ENCODE peak calls at places on chromosome 5, in five cellular contexts. G is Calu3, S is astrocyte of the spinal cord, Q is WERI-Rb-1, P is breast epithelium. O is an unnamed sample.

GRCh38 chr5:96324708-96325107 is 108.3 kb downstream of the PCSK1 start:
- DNase-seq in G (peak), S (peak), Q (no peak), P (no peak), O (no peak)

GRCh38 chr5:88882321-88883038 is 504 bp downstream of the MEF2C start:
- DNase-seq in G (no peak), S (peak), Q (no peak), P (no peak), O (no peak)

GRCh38 chr5:53430618-53431252 is 49.7 kb upstream of the FST start:
- DNase-seq in G (peak), S (peak), Q (no peak), P (no peak), O (no peak)

GRCh38 chr5:16489322-16489791 is 23.8 kb upstream of the ZNF622 start:
- DNase-seq in G (peak), S (peak), Q (no peak), P (no peak), O (no peak)

GRCh38 chr5:121630402-121630801 is 221.3 kb upstream of the FTMT start:
- DNase-seq in G (no peak), S (peak), Q (no peak), P (no peak), O (no peak)

GRCh38 chr5:76684756-76685594 is 31.0 kb upstream of the F2R start:
- DNase-seq in G (no peak), S (no peak), Q (no peak), P (no peak), O (no peak)

GRCh38 chr5:53418844-53419243 is 61.6 kb upstream of the FST start:
- DNase-seq in G (no peak), S (peak), Q (no peak), P (no peak), O (no peak)

GRCh38 chr5:157816682-157817268 is 42.2 kb downstream of the CLINT1 start:
- DNase-seq in G (no peak), S (peak), Q (no peak), P (no peak), O (peak)

GRCh38 chr5:2866622-2867372 is 115.3 kb upstream of the IRX2 start:
- DNase-seq in G (no peak), S (no peak), Q (no peak), P (no peak), O (no peak)

GRCh38 chr5:101897914-101898313 is 398.2 kb downstream of the SLCO4C1 start:
- DNase-seq in G (no peak), S (no peak), Q (peak), P (no peak), O (no peak)

GRCh38 chr5:149130932-149131273 is 10.4 kb upstream of the ABLIM3 start:
- DNase-seq in G (no peak), S (no peak), Q (no peak), P (no peak), O (peak)

GRCh38 chr5:149128023-149128875 is 13.0 kb upstream of the ABLIM3 start:
- DNase-seq in G (peak), S (no peak), Q (peak), P (no peak), O (peak)

GRCh38 chr5:149129181-149129580 is 12.1 kb upstream of the ABLIM3 start:
- DNase-seq in G (no peak), S (no peak), Q (no peak), P (no peak), O (no peak)

GRCh38 chr5:149132474-149132873 is 8.8 kb upstream of the ABLIM3 start:
- DNase-seq in G (no peak), S (no peak), Q (no peak), P (no peak), O (no peak)

DNA sequence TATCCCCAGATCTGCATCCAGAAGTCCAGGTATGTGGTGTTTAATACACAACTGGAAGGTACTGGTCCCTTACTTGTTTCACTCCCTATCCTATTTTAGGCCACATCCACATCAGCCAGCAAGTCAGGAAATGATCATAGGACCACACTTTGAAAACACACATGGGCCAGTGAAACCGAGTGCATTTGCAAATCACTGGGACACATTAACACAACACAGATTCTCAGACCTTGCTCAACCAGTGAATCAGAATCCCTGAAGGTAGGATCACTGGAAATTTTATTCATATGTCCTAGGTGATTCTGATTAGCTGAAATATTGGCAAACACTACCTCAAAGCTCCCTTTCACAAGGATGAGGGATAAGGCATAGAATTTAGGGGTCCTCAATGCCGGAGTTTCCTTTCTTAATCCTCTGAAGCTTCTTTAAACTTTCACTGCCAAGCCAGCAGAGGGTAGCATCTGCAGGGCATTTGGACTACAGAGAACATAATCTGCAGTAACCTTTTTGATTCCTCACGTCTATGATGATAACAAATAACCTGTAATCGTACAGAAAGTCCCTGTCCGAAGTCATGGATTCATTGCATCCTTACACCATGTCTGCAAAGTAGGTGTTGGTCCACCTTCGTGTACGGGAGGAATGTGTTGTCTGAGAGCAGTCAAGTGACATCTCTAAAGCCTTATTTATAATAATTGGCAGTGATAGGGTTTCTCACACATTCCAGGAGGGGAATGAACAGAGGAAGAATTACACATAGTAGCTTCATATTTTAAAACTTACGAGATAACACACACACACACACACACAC is 11.0 kb upstream of the ABLIM3 start:
- DNase-seq in G (peak), S (no peak), Q (no peak), P (no peak), O (peak)
- TF ChIP-seq CTCF in G (peak), S (peak), Q (no peak), P (peak), O (no peak)

DNA sequence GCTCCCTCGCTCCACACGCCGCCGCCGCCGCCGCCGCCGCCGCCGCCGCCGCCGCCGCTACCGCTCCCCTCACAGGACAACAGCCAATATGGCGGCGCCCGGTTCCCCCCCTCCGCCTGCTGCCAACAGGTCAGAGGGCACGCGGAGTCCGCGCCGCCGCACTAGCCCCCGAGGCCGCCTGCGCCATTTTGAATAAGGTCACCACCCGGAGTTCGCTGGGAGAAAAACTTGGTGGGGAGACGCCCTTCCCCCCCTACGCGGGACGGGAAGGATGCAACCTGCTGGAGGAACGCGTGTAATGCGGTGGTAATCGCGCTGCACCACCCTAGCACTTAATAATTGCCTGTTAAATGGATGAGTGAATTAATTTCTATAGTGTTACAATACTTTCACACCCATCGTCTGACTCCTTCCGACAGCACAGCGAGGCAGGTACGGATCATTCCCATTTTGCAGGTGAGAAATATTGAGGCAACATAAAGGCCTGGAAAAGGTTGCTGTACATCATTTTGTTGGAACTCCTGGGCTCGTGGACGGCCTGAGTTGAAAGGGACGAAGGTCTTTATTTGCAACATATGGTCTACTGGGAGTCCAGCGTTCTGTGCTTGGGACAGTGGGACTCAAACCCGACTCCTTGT is at the start of gene FAM193B:
- DNase-seq in G (peak), S (peak), Q (peak), P (peak), O (peak)
- TF ChIP-seq CTCF in G (no peak), S (peak), Q (no peak), P (peak), O (no peak)

GRCh38 chr5:41755705-41756104 is 114.5 kb downstream of the OXCT1 start:
- DNase-seq in G (no peak), S (no peak), Q (no peak), P (no peak), O (no peak)

GRCh38 chr5:41751867-41752266 is 118.4 kb downstream of the OXCT1 start:
- DNase-seq in G (no peak), S (no peak), Q (no peak), P (no peak), O (no peak)

DNA sequence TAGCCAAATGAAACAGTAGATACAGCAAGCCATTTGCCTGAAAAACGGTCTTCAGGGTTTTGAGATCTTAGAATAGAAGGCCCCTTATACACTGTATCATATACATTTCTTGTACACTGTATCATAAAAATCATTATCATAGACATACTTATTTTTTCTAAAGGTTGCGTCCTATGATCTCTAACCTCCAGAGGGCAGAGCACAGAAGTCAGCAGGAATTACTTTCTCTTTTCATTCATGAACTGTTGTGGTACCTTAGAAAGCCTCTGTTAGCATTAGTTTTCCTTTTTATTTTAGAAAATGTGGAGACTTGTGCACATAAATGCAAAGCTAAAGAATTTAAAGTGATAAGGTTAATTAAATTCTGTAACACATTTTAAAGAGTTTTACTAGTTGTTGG is 115.4 kb downstream of the OXCT1 start:
- DNase-seq in G (no peak), S (no peak), Q (no peak), P (no peak), O (no peak)
- TF ChIP-seq CTCF in G (no peak), S (no peak), Q (no peak), P (no peak), O (no peak)

DNA sequence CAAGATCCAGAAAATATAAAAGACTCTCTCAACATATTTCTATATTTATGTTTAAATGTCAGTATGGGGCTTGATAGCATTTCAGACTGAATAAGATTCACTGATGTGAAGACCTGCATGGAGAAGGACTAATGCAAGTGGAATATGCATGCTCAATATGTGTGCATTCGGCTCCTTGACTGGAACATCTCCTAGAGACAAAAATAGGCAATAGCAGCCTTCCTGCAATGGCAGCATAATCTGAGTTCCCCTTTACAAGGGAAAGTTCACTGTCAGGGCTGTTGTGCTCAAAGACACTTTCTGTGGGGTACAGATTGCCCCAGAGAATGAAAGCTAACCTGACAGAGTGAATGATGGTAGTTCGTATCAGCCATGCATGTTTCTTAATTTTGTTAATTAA is 42.4 kb downstream of the STARD4 start:
- DNase-seq in G (no peak), S (no peak), Q (no peak), P (no peak), O (no peak)
- TF ChIP-seq CTCF in G (no peak), S (peak), Q (peak), P (no peak), O (no peak)

GRCh38 chr5:154368041-154368800 is 77.6 kb upstream of the SAP30L start:
- DNase-seq in G (peak), S (peak), Q (no peak), P (peak), O (no peak)
- TF ChIP-seq CTCF in G (no peak), S (no peak), Q (no peak), P (no peak), O (no peak)

GRCh38 chr5:5409151-5409810 is 13.2 kb upstream of the ICE1 start:
- DNase-seq in G (no peak), S (no peak), Q (no peak), P (no peak), O (no peak)
- TF ChIP-seq CTCF in G (no peak), S (no peak), Q (no peak), P (no peak), O (no peak)

GRCh38 chr5:14584848-14585247 is 3.3 kb downstream of the OTULINL start:
- DNase-seq in G (no peak), S (no peak), Q (no peak), P (no peak), O (no peak)

GRCh38 chr5:14581891-14582796 is 552 bp downstream of the OTULINL start:
- DNase-seq in G (peak), S (no peak), Q (peak), P (peak), O (peak)

GRCh38 chr5:14580037-14581034 is 1.3 kb upstream of the OTULINL start:
- DNase-seq in G (no peak), S (no peak), Q (no peak), P (no peak), O (no peak)

GRCh38 chr5:14581333-14581890 is at the start of gene OTULINL:
- DNase-seq in G (peak), S (peak), Q (peak), P (peak), O (peak)

GRCh38 chr5:14582797-14583137 is 1.2 kb downstream of the OTULINL start:
- DNase-seq in G (no peak), S (no peak), Q (no peak), P (no peak), O (no peak)
- TF ChIP-seq CTCF in G (no peak), S (no peak), Q (no peak), P (no peak), O (no peak)

O was measured in GM13976.